ENCODE peak calls at places on chromosomes 5 and 9, in eight cellular contexts. W is M059J; A is SJSA1; K is BE2C; D is stimulated activated CD8-positive, alpha-beta memory T cell treated with anti-CD3 and anti-CD28 coated beads, Interleukin-2, amount 100 ng/mL, for 1 hour; L is DMS153; I is iris pigment epithelial cell; N is glutamatergic neuron. U is an unnamed sample.

GRCh38 chr5:26003966-26004365 is 1034.4 kb downstream of the CDH9 start:
- DNase-seq in W (no peak), A (no peak), K (peak), D (no peak), L (no peak), I (no peak), N (no peak), U (no peak)

GRCh38 chr9:123929177-123929869 is 603 bp downstream of the DENND1A start:
- DNase-seq in W (peak), A (no peak), K (no peak), D (no peak), L (no peak), I (no peak), N (no peak), U (no peak)

GRCh38 chr5:135439426-135440205 is 7.5 kb downstream of the DCANP1 start:
- DNase-seq in W (no peak), A (no peak), K (no peak), D (no peak), L (no peak), I (no peak), N (no peak), U (no peak)

GRCh38 chr5:34563951-34564705 is 92.0 kb upstream of the RAI14 start:
- DNase-seq in W (peak), A (no peak), K (no peak), D (no peak), L (no peak), I (peak), N (no peak), U (no peak)

GRCh38 chr5:173802670-173803165 is 85.4 kb upstream of the CPEB4 start:
- DNase-seq in W (peak), A (no peak), K (no peak), D (no peak), L (no peak), I (peak), N (no peak), U (no peak)

GRCh38 chr5:164335837-164336236 is 830.4 kb downstream of the MAT2B start:
- DNase-seq in W (peak), A (peak), K (no peak), D (no peak), L (no peak), I (peak), N (no peak), U (no peak)

GRCh38 chr9:19102181-19102630 is 498 bp downstream of the HAUS6 start:
- DNase-seq in W (peak), A (peak), K (peak), D (no peak), L (no peak), I (no peak), N (peak), U (peak)

GRCh38 chr5:21236104-21236503 is 1248.1 kb upstream of the CDH18 start:
- DNase-seq in W (peak), A (no peak), K (no peak), D (no peak), L (no peak), I (no peak), N (no peak), U (no peak)

GRCh38 chr5:87121315-87122170 is 146.1 kb upstream of the RASA1 start:
- DNase-seq in W (peak), A (peak), K (no peak), D (no peak), L (no peak), I (peak), N (no peak), U (no peak)

GRCh38 chr9:135128035-135128670 is 40.7 kb downstream of the OLFM1 start:
- DNase-seq in W (no peak), A (no peak), K (peak), D (no peak), L (no peak), I (no peak), N (peak), U (no peak)

GRCh38 chr5:38596997-38597396 is 40.6 kb upstream of the LIFR start:
- DNase-seq in W (no peak), A (no peak), K (no peak), D (no peak), L (no peak), I (no peak), N (no peak), U (no peak)

GRCh38 chr9:4145482-4145881 is 154.4 kb downstream of the GLIS3 start:
- DNase-seq in W (peak), A (no peak), K (no peak), D (no peak), L (no peak), I (peak), N (no peak), U (no peak)

GRCh38 chr9:21395778-21396717 is 10.8 kb upstream of the IFNA2 start:
- DNase-seq in W (peak), A (peak), K (peak), D (peak), L (peak), I (peak), N (peak), U (peak)

GRCh38 chr5:135843571-135844337 is 9.3 kb downstream of the SLC25A48 start:
- DNase-seq in W (no peak), A (no peak), K (no peak), D (no peak), L (no peak), I (no peak), N (no peak), U (no peak)

GRCh38 chr9:123749580-123750202 is 180.2 kb downstream of the DENND1A start:
- DNase-seq in W (peak), A (no peak), K (no peak), D (no peak), L (no peak), I (peak), N (no peak), U (no peak)

GRCh38 chr5:32767948-32768427 is 56.9 kb downstream of the NPR3 start:
- DNase-seq in W (peak), A (peak), K (no peak), D (no peak), L (no peak), I (peak), N (no peak), U (no peak)

GRCh38 chr5:148507644-148508043 is 123.9 kb downstream of the FBXO38 start:
- DNase-seq in W (no peak), A (no peak), K (no peak), D (no peak), L (no peak), I (no peak), N (no peak), U (no peak)

GRCh38 chr9:107465467-107466451 is 23.8 kb downstream of the KLF4 start:
- DNase-seq in W (peak), A (no peak), K (peak), D (no peak), L (no peak), I (peak), N (peak), U (peak)

U was measured in endothelial cell.